ENCODE peak calls at places on chromosomes 7 and 10, in nine cellular contexts. R is WERI-Rb-1, D is prostate gland, S is fibroblast of mammary gland, X is A549, J is GM23338, T is B cell, Y is LNCaP clone FGC, Q is endothelial cell. P is an unnamed sample.

GRCh38 chr7:100022621-100023020 is 7.2 kb downstream of the ZKSCAN1 start:
- DNase-seq in J (no peak), X (no peak), S (no peak), R (no peak), Y (peak), Q (no peak), D (peak), T (no peak), P (no peak)

GRCh38 chr7:23618241-23618640 is 21.1 kb downstream of the CCDC126 start:
- DNase-seq in J (no peak), R (no peak), X (no peak), D (no peak), S (peak), T (no peak), Y (no peak), Q (no peak), P (no peak)

GRCh38 chr10:131943021-131943814 is 38.5 kb downstream of the BNIP3 start:
- DNase-seq in J (peak), S (peak), Q (peak), T (no peak), R (peak), D (no peak), X (peak), Y (no peak), P (no peak)

GRCh38 chr7:2488681-2489080 is 12.5 kb upstream of the GRIFIN start:
- DNase-seq in T (no peak), Q (no peak), Y (no peak), X (no peak), S (no peak), D (no peak), R (no peak), J (no peak), P (no peak)

GRCh38 chr10:122054046-122055025 is 65.4 kb downstream of the TACC2 start:
- DNase-seq in Y (no peak), D (no peak), R (peak), J (peak), X (peak), S (peak), T (no peak), Q (peak), P (no peak)

GRCh38 chr7:155694846-155695245 is 50.4 kb downstream of the RBM33 start:
- DNase-seq in S (peak), Y (no peak), T (no peak), X (no peak), Q (no peak), J (no peak), D (no peak), R (no peak), P (no peak)

GRCh38 chr7:135536160-135536559 is 21.6 kb upstream of the NUP205 start:
- DNase-seq in Y (no peak), Q (no peak), D (no peak), X (no peak), T (no peak), S (peak), R (no peak), J (no peak), P (no peak)

GRCh38 chr7:51602321-51602720 is 285.7 kb upstream of the COBL start:
- DNase-seq in Y (no peak), X (no peak), S (no peak), R (no peak), J (no peak), D (no peak), T (no peak), Q (no peak), P (no peak)

GRCh38 chr7:143322646-143323343 is 6.9 kb downstream of the CLCN1 start:
- DNase-seq in Y (no peak), J (no peak), S (peak), R (no peak), Q (no peak), T (no peak), D (no peak), X (no peak), P (no peak)

GRCh38 chr10:72083234-72084093 is 4.9 kb downstream of the SPOCK2 start:
- DNase-seq in Q (no peak), D (no peak), S (no peak), J (no peak), R (no peak), X (no peak), Y (no peak), T (peak), P (no peak)

GRCh38 chr7:116165717-116166116 is 44.6 kb upstream of the TES start:
- DNase-seq in S (no peak), X (no peak), D (no peak), J (no peak), T (peak), R (no peak), Q (no peak), Y (no peak), P (peak)

GRCh38 chr10:69895759-69896158 is 94.1 kb downstream of the COL13A1 start:
- DNase-seq in D (no peak), J (no peak), Y (no peak), S (peak), R (no peak), T (no peak), Q (no peak), X (no peak), P (no peak)

GRCh38 chr10:75502838-75503237 is 71.4 kb downstream of the LRMDA start:
- DNase-seq in R (no peak), S (no peak), Y (no peak), X (no peak), D (no peak), Q (no peak), J (no peak), T (no peak), P (no peak)

GRCh38 chr7:11786186-11786585 is 45.8 kb downstream of the THSD7A start:
- DNase-seq in T (no peak), R (no peak), Q (no peak), X (peak), S (no peak), Y (peak), D (no peak), J (peak), P (no peak)

GRCh38 chr7:99325597-99326407 is at the start of gene ARPC1A:
- DNase-seq in T (peak), X (peak), R (peak), J (peak), S (peak), Q (peak), D (peak), Y (peak), P (peak)

GRCh38 chr10:48551796-48552591 is 52.9 kb downstream of the ARHGAP22 start:
- DNase-seq in J (peak), R (peak), Q (peak), S (peak), X (peak), T (peak), D (no peak), Y (no peak), P (peak)

GRCh38 chr10:1454428-1454827 is 282.9 kb downstream of the ADARB2 start:
- DNase-seq in J (no peak), X (no peak), R (no peak), T (peak), Y (no peak), D (no peak), S (no peak), Q (no peak), P (no peak)

GRCh38 chr7:94529516-94529915 is 19.9 kb downstream of the CASD1 start:
- DNase-seq in Y (no peak), Q (no peak), X (no peak), D (no peak), T (no peak), S (peak), J (no peak), R (no peak), P (no peak)

GRCh38 chr10:72292223-72292691 is 18.5 kb downstream of the DDIT4 start:
- DNase-seq in X (no peak), Y (no peak), D (peak), T (no peak), Q (no peak), J (no peak), S (peak), R (no peak), P (no peak)

GRCh38 chr7:148746139-148746538 is 47.4 kb downstream of the CUL1 start:
- DNase-seq in Y (no peak), S (peak), J (no peak), D (no peak), T (no peak), Q (no peak), X (no peak), R (no peak), P (no peak)

GRCh38 chr7:148750442-148751355 is 52.0 kb downstream of the CUL1 start:
- DNase-seq in R (no peak), X (no peak), T (no peak), S (no peak), D (no peak), Y (no peak), Q (no peak), J (no peak), P (no peak)

GRCh38 chr7:148753224-148753623 is 54.5 kb downstream of the CUL1 start:
- DNase-seq in T (no peak), D (no peak), J (no peak), S (no peak), R (no peak), Y (no peak), Q (no peak), X (no peak), P (no peak)

DNA sequence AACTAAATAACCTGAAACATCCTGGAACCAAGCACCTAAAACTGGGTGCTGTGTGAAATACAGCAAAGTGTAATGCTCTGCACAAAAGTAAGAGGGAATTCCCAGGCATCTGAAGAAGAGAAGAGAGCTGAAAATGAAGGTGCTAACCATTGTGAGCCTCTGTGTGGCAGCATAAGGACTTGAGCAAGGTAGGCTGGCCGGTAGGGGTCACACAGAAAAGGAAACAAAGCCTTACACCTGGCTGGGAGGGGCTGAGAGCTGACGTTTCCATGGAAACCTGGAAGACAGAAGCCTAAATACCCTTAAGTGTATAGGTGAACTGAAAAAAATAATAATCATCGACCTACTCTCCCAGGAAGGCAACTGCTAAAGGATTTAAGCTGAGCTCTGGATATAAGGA is 48.6 kb downstream of the CUL1 start:
- DNase-seq in X (no peak), S (no peak), T (no peak), J (peak), D (no peak), R (peak), Q (no peak), Y (no peak), P (no peak)
- TF ChIP-seq CTCF in X (no peak), S (no peak), T (no peak), J (peak), D (no peak), R (peak), Q (no peak), Y (no peak), P (no peak)

DNA sequence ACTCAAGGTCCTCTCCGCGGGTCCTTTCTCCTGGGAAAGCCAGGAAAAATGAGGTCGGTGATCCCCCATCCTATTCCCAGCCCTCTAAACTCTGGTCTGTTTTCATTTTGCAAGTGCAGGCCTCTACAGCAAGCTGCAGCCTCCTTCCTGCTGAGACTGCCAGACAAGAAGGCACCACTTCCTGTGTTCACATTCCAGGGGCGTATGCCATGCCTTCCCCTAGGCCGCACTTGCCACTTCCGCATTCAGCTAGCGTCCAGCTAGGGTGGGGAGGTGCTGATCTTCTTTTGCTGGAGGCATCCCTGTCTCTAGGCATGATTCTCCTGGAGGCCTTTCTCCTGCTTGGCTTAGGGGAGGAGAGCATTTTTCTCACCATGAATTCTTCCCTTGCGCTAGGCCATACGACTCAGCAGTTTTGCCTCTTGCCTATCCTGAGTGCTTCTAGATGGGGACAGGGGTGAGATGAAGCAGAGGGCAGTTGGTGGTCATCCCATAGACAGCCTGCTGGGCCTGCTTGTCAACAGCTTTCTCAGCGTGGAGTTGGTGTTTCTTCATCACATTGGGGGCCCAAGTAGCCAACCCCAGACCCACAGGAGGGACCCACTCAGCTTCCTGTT is 328.9 kb downstream of the RPS24 start:
- DNase-seq in S (no peak), X (no peak), D (no peak), T (no peak), Q (peak), Y (no peak), J (no peak), R (no peak), P (no peak)
- TF ChIP-seq CTCF in S (no peak), X (no peak), D (no peak), T (no peak), Q (no peak), Y (no peak), J (no peak), R (no peak), P (no peak)

GRCh38 chr7:132930881-132931280 is 151.0 kb downstream of the CHCHD3 start:
- DNase-seq in Y (no peak), D (no peak), S (peak), X (no peak), R (peak), T (no peak), J (peak), Q (peak), P (no peak)
- TF ChIP-seq CTCF in Y (peak), D (no peak), S (peak), X (peak), R (peak), T (no peak), J (peak), Q (no peak), P (peak)

DNA sequence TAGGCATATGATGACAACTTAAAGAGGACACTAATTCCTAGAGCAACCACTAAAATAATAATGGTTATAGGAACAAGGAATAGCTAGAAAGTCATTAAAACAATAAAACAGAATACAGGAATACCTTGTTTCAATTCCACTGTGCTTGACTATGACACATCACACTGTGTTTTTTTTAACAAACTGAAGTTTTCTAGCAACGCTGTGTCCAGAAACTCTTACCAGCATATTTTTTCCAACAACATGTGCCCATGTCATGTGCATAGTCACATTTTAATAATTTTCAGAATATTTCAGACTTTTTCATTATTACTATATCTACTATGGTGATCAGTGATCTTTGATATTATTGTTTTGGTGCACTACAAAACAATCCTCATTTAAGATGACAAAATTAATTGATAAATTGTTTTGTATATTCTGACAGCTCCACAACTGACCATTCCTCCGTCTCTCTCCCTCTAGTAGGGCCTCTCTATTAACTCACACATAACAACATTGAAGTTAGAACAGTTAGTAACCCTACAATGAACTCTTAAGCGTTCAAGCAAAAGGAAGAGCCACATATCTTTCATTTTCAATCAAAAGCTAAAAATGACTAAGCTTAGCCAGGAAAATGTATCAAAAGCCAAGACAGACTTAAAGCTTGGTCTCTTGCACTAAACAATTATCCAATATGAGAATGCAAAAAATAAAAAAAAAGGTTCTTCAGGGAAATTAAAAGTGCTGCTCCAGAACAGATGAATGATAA is 85.8 kb downstream of the SNX13 start:
- DNase-seq in R (no peak), Y (no peak), T (no peak), X (no peak), J (no peak), D (no peak), Q (no peak), S (no peak), P (no peak)
- TF ChIP-seq CTCF in R (no peak), Y (no peak), T (no peak), X (no peak), J (no peak), D (no peak), Q (no peak), S (no peak), P (no peak)